ENCODE peak calls at places on chromosomes 6 and 20, in six cellular contexts. B, C, R, F, U and G are unnamed samples.
A peak's percentile ranks its signal among the peaks of the same experiment; 100 is the strongest.

GRCh38 chr6:167495506-167496391 is 170.9 kb downstream of the TTLL2 start:
- DNase-seq in U (no peak), F (no peak), B (no peak), R (no peak), C (no peak), G (no peak)

GRCh38 chr6:79762370-79762769 is 131.2 kb downstream of the SH3BGRL2 start:
- DNase-seq in U (peak; percentile 7), F (no peak), C (no peak), R (no peak), B (no peak), G (no peak)

GRCh38 chr6:33656844-33657243 is 35.7 kb downstream of the ITPR3 start:
- DNase-seq in C (no peak), R (no peak), U (no peak), F (no peak), B (no peak), G (no peak)

GRCh38 chr20:63124092-63124781 is 91.7 kb downstream of the YTHDF1 start:
- DNase-seq in C (peak; percentile 23), B (no peak), F (no peak), U (no peak), R (peak; percentile 38), G (no peak)

GRCh38 chr6:49118475-49118874 is 344.6 kb downstream of the MMUT start:
- DNase-seq in R (no peak), B (no peak), C (no peak), F (no peak), U (no peak), G (no peak)

GRCh38 chr6:465531-466348 is 74.2 kb downstream of the IRF4 start:
- DNase-seq in C (no peak), R (no peak), F (no peak), U (no peak), B (no peak), G (no peak)

GRCh38 chr20:59376109-59376841 is 75.9 kb downstream of the EDN3 start:
- DNase-seq in U (no peak), C (no peak), B (no peak), R (no peak), F (no peak), G (no peak)

GRCh38 chr6:93300661-93301060 is 118.7 kb downstream of the EPHA7 start:
- DNase-seq in R (no peak), F (no peak), C (no peak), U (no peak), B (no peak), G (no peak)

GRCh38 chr20:36173451-36173933 is 19.0 kb downstream of the EPB41L1 start:
- DNase-seq in F (no peak), U (peak; percentile 10), R (no peak), C (no peak), B (peak; percentile 46), G (no peak)

GRCh38 chr6:52407467-52407866 is 12.7 kb upstream of the EFHC1 start:
- DNase-seq in C (no peak), U (peak; percentile 44), B (no peak), F (no peak), R (no peak), G (no peak)

GRCh38 chr6:57135885-57136284 is 36.2 kb upstream of the BAG2 start:
- DNase-seq in R (no peak), C (no peak), B (no peak), U (no peak), F (peak; percentile 6), G (no peak)

GRCh38 chr6:125944434-125944816 is 12.1 kb upstream of the HINT3 start:
- DNase-seq in F (no peak), C (peak; percentile 83), B (no peak), R (peak; percentile 72), U (peak; percentile 78), G (no peak)

DNA sequence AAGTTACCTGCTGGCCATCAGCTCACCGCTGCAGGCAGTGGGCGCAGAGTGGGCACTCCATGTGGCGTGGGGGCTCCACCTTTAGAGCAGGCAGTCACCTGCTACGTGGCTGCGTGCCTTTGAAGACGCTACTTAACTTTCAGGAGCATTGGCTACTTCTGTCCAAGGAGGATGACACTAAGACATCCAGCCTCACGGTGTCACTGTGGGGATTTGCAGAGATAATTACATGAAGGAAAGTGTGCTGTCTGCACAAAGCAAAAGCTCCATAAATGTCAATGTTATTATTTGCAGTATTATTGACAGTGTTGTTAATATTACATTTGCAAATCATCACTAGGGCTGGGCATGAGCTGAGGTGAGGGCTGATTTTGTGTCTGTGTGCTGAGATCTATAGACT is 166.0 kb upstream of the SYNDIG1 start:
- DNase-seq in C (no peak), B (no peak), F (no peak), R (no peak), U (no peak), G (no peak)
- TF ChIP-seq CTCF in C (no peak), B (no peak), F (peak; percentile 32), R (no peak), U (peak; percentile 31), G (no peak)

GRCh38 chr6:44329858-44330257 is 12.6 kb upstream of the SPATS1 start:
- DNase-seq in B (no peak), R (no peak), F (no peak), C (no peak), U (no peak), G (no peak)
- H3K4me3 ChIP-seq in B (no peak overlapping the region), R (no peak overlapping the region), F (no peak overlapping the region), C (no peak overlapping the region), U (no peak overlapping the region), G (no peak overlapping the region)

GRCh38 chr6:53513056-53513455 is 31.8 kb downstream of the GCLC start:
- DNase-seq in C (no peak), F (no peak), B (no peak), R (no peak), U (no peak), G (no peak)
- H3K36me3 ChIP-seq in C (peaks cover 40% of the 10 kb centered on the region), F (peaks cover 1% of the 10 kb centered on the region), B (peaks cover 10% of the 10 kb centered on the region), R (peaks cover 17% of the 10 kb centered on the region), U (no peaks in the 10 kb centered on the region), G (no peaks in the 10 kb centered on the region)

GRCh38 chr6:18312368-18312767 is 48.0 kb upstream of the DEK start:
- DNase-seq in B (no peak), R (no peak), C (no peak), F (no peak), U (no peak), G (no peak)
- TF ChIP-seq CTCF in B (no peak), R (no peak), C (no peak), F (no peak), U (no peak), G (no peak)